ENCODE peak calls at places on chromosome 17, in seven cellular contexts. V, B, M, W, F, C and X are unnamed samples.

GRCh38 chr17:41065829-41066624 is at the start of gene KRTAP2-4:
- DNase-seq in V (peak; percentile 47), W (peak; percentile 98), B (no peak), M (no peak), C (no peak), F (peak; percentile 94), X (no peak)

GRCh38 chr17:27906238-27906603 is 13.1 kb upstream of the LYRM9 start:
- DNase-seq in C (no peak), M (no peak), B (no peak), F (no peak), V (no peak), W (no peak), X (no peak)

GRCh38 chr17:1043601-1044251 is 46.8 kb downstream of the TIMM22 start:
- DNase-seq in V (peak; percentile 68), B (peak; percentile 88), W (no peak), M (no peak), C (peak; percentile 92), F (peak; percentile 45), X (no peak)

GRCh38 chr17:43530303-43531081 is 15.6 kb downstream of the ETV4 start:
- DNase-seq in B (peak; percentile 84), M (peak; percentile 23), C (peak; percentile 79), W (no peak), F (peak; percentile 74), V (peak; percentile 95), X (no peak)

GRCh38 chr17:77128895-77129567 is 11.7 kb upstream of the SEC14L1 start:
- DNase-seq in C (no peak), V (peak; percentile 69), B (no peak), F (peak; percentile 71), M (no peak), W (no peak), X (no peak)

GRCh38 chr17:45788057-45788456 is 3.9 kb downstream of the CRHR1 start:
- DNase-seq in M (no peak), F (no peak), V (no peak), W (no peak), C (no peak), B (no peak), X (no peak)

GRCh38 chr17:2303278-2304188 is at the start of the genes SMG6 and SRR:
- DNase-seq in W (no peak), V (peak; percentile 93), F (peak; percentile 73), M (peak; percentile 83), C (peak; percentile 97), B (peak; percentile 93), X (peak; percentile 94)

GRCh38 chr17:77677210-77677609 is 281.3 kb upstream of the TNRC6C start:
- DNase-seq in V (no peak), W (no peak), F (no peak), C (no peak), B (peak; percentile 36), M (no peak), X (no peak)

GRCh38 chr17:34370997-34371395 is 8.0 kb upstream of the CCL1 start:
- DNase-seq in W (peak; percentile 17), M (no peak), F (no peak), V (no peak), C (no peak), B (no peak), X (no peak)

GRCh38 chr17:48484850-48485249 is 46.0 kb downstream of the HOXB1 start:
- DNase-seq in V (no peak), W (peak; percentile 73), F (no peak), B (no peak), C (no peak), M (no peak), X (no peak)

GRCh38 chr17:40015005-40015997 is at the start of gene CSF3:
- DNase-seq in B (no peak), W (no peak), V (peak; percentile 44), F (no peak), C (peak; percentile 79), M (no peak), X (no peak)

GRCh38 chr17:41683441-41684007 is 5.2 kb upstream of the EIF1 start:
- DNase-seq in V (no peak), C (no peak), F (no peak), W (no peak), B (no peak), M (no peak), X (no peak)

GRCh38 chr17:77973953-77974352 is 15.4 kb downstream of the TNRC6C start:
- DNase-seq in V (no peak), M (no peak), C (no peak), W (no peak), B (no peak), F (no peak), X (no peak)

GRCh38 chr17:31369266-31369665 is 22.2 kb upstream of the RAB11FIP4 start:
- DNase-seq in C (no peak), V (peak; percentile 71), B (no peak), F (peak; percentile 20), W (no peak), M (no peak), X (no peak)

GRCh38 chr17:55410722-55411462 is 10.7 kb downstream of the MMD start:
- DNase-seq in W (no peak), V (peak; percentile 64), F (no peak), C (no peak), B (peak; percentile 42), M (no peak), X (no peak)

GRCh38 chr17:44314869-44315661 is 6.7 kb downstream of the RUNDC3A start:
- DNase-seq in V (peak; percentile 37), F (peak; percentile 36), M (no peak), B (no peak), W (no peak), C (no peak), X (no peak)

GRCh38 chr17:78364436-78365281 is 4.8 kb upstream of the SOCS3 start:
- DNase-seq in F (no peak), V (no peak), C (no peak), W (no peak), B (no peak), M (no peak), X (no peak)

DNA sequence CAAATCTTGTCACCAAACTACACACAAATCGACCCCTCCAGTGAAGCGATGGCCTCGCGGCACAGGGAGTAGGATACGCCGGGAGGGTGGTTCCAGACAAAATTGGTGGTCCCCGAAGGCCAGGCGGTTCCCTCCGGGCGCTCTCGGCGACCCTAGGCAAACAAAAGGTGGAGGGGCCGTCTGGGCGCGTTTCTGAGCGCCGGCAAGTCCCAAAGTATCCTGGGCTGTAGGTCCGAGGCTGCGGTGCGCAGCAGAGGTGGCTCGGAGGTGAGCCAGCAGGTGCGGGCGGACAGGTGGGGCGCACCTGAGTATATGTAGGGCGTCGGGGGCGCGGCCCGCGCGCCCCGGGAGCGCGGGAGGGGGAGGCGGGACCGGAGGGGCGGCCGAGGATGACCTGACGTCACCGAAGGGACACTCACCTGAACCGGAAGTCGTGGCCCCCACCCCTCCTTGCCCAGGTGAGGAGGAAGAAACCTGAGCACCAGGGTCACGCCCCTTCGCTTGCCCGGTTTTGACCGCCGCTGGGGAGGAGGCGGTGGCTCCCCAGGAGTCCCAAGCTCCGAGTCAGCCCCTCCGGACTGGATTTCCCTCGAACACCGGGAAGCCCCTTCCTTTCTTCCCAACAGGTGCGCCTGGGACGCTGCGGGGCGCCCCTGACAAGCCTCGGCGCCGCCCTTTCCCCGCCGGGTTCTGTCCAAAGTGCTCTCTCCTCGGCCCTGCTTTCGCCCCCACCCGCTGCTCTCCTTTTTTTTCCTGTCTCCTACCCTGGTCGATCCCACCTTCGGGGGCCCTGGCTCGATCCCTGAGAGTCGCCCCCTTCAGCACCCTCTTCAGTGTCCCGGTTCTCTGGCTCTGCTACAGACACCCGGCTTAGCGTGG is at the start of gene CLDN7:
- DNase-seq in B (no peak), C (no peak), M (no peak), F (no peak), W (no peak), V (no peak), X (no peak)
- H3K27ac ChIP-seq in B (peak within 1 kb of the TSS; percentile 22), C (no peak within 1 kb of the TSS), M (no peak within 1 kb of the TSS), F (no peak within 1 kb of the TSS), W (peak within 1 kb of the TSS; percentile 47), V (no peak within 1 kb of the TSS), X (no peak within 1 kb of the TSS)

GRCh38 chr17:80474933-80475915 is 1.2 kb downstream of the NPTX1 start:
- DNase-seq in W (no peak), B (no peak), F (no peak), M (no peak), V (no peak), C (no peak), X (no peak)

GRCh38 chr17:80478487-80479245 is 2.3 kb upstream of the NPTX1 start:
- DNase-seq in V (no peak), C (no peak), W (no peak), M (no peak), F (no peak), B (no peak), X (no peak)

GRCh38 chr17:80477647-80478478 is 1.5 kb upstream of the NPTX1 start:
- DNase-seq in B (peak; percentile 32), W (no peak), F (peak; percentile 48), C (no peak), M (no peak), V (peak; percentile 54), X (peak; percentile 47)

GRCh38 chr17:80475949-80476876 is at the start of gene NPTX1:
- DNase-seq in V (peak; percentile 15), C (no peak), B (no peak), F (no peak), M (no peak), W (no peak), X (no peak)

GRCh38 chr17:80476877-80477646 is 655 bp upstream of the NPTX1 start:
- DNase-seq in B (no peak), C (no peak), W (no peak), V (no peak), M (no peak), F (no peak), X (no peak)
- H3K4me3 ChIP-seq in B (peak overlapping the region; percentile 33), C (no peak overlapping the region), W (no peak overlapping the region), V (peak overlapping the region; percentile 14), M (no peak overlapping the region), F (peak overlapping the region; percentile 34), X (no peak overlapping the region)

GRCh38 chr17:71084219-71084618 is 914.9 kb downstream of the KCNJ2 start:
- DNase-seq in B (no peak), M (no peak), C (no peak), V (peak; percentile 66), W (no peak), F (peak; percentile 16), X (no peak)

GRCh38 chr17:71080937-71081336 is 911.6 kb downstream of the KCNJ2 start:
- DNase-seq in M (no peak), F (no peak), B (no peak), W (no peak), C (no peak), V (no peak), X (no peak)

GRCh38 chr17:71084838-71085237 is 915.5 kb downstream of the KCNJ2 start:
- DNase-seq in B (no peak), W (no peak), F (no peak), M (no peak), V (no peak), C (no peak), X (no peak)

GRCh38 chr17:71081666-71082065 is 912.3 kb downstream of the KCNJ2 start:
- DNase-seq in W (no peak), F (no peak), B (no peak), V (no peak), M (no peak), C (no peak), X (no peak)

GRCh38 chr17:71085238-71086033 is 916.1 kb downstream of the KCNJ2 start:
- DNase-seq in M (no peak), V (peak; percentile 19), B (no peak), F (no peak), C (no peak), W (no peak), X (no peak)
- H3K27ac ChIP-seq in M (no peak overlapping the region), V (no peak overlapping the region), B (no peak overlapping the region), F (no peak overlapping the region), C (no peak overlapping the region), W (no peak overlapping the region), X (no peak overlapping the region)

GRCh38 chr17:38879878-38880727 is 10.2 kb downstream of the LASP1 start:
- DNase-seq in M (no peak), C (peak; percentile 84), B (peak; percentile 55), V (peak; percentile 87), W (no peak), F (peak; percentile 74), X (peak; percentile 50)
- H3K4me3 ChIP-seq in M (no peak overlapping the region), C (no peak overlapping the region), B (peak overlapping the region; percentile 0), V (no peak overlapping the region), W (no peak overlapping the region), F (no peak overlapping the region), X (peak overlapping the region; percentile 19)